ENCODE peak calls at places on chromosomes 7 and 10, in four cellular contexts. One of them, this sample, is unnamed.
A peak's percentile ranks its signal among the peaks of the same experiment; 100 is the strongest.

GRCh38 chr10:103394180-103394579 is 2.1 kb downstream of the ATP5MK start:
- DNase-seq in substantia nigra: no peak
- DNase-seq in activated CD8-positive, alpha-beta memory T cell treated with anti-CD3 and anti-CD28 coated beads for 48 hours: no peak
- DNase-seq in stimulated activated CD4-positive, alpha-beta T cell treated with anti-CD3 and anti-CD28 coated beads, Interleukin-12 subunit alpha, Interleukin-12 subunit beta, amount 100 ng/mL, for 4 hours: no peak
- DNase-seq in this sample: no peak

GRCh38 chr10:14673189-14673947 is 101.3 kb downstream of the FAM107B start:
- DNase-seq in stimulated activated CD4-positive, alpha-beta T cell treated with anti-CD3 and anti-CD28 coated beads, Interleukin-12 subunit alpha, Interleukin-12 subunit beta, amount 100 ng/mL, for 4 hours: no peak
- DNase-seq in activated CD8-positive, alpha-beta memory T cell treated with anti-CD3 and anti-CD28 coated beads for 48 hours: no peak
- DNase-seq in substantia nigra: no peak
- DNase-seq in this sample: no peak

GRCh38 chr10:25758511-25758910 is 175.5 kb upstream of the MYO3A start:
- DNase-seq in stimulated activated CD4-positive, alpha-beta T cell treated with anti-CD3 and anti-CD28 coated beads, Interleukin-12 subunit alpha, Interleukin-12 subunit beta, amount 100 ng/mL, for 4 hours: no peak
- DNase-seq in activated CD8-positive, alpha-beta memory T cell treated with anti-CD3 and anti-CD28 coated beads for 48 hours: no peak
- DNase-seq in substantia nigra: no peak
- DNase-seq in this sample: no peak

GRCh38 chr7:1967512-1968396 is 265.0 kb downstream of the MAD1L1 start:
- DNase-seq in activated CD8-positive, alpha-beta memory T cell treated with anti-CD3 and anti-CD28 coated beads for 48 hours: no peak
- DNase-seq in substantia nigra: no peak
- DNase-seq in stimulated activated CD4-positive, alpha-beta T cell treated with anti-CD3 and anti-CD28 coated beads, Interleukin-12 subunit alpha, Interleukin-12 subunit beta, amount 100 ng/mL, for 4 hours: no peak
- DNase-seq in this sample: peak; percentile 37

GRCh38 chr7:40715053-40715430 is 580.2 kb downstream of the SUGCT start:
- DNase-seq in stimulated activated CD4-positive, alpha-beta T cell treated with anti-CD3 and anti-CD28 coated beads, Interleukin-12 subunit alpha, Interleukin-12 subunit beta, amount 100 ng/mL, for 4 hours: no peak
- DNase-seq in activated CD8-positive, alpha-beta memory T cell treated with anti-CD3 and anti-CD28 coated beads for 48 hours: no peak
- DNase-seq in substantia nigra: no peak
- DNase-seq in this sample: no peak

GRCh38 chr10:122648599-122649428 is 50.8 kb downstream of the C10orf120 start:
- DNase-seq in activated CD8-positive, alpha-beta memory T cell treated with anti-CD3 and anti-CD28 coated beads for 48 hours: peak; percentile 2
- DNase-seq in stimulated activated CD4-positive, alpha-beta T cell treated with anti-CD3 and anti-CD28 coated beads, Interleukin-12 subunit alpha, Interleukin-12 subunit beta, amount 100 ng/mL, for 4 hours: peak; percentile 5
- DNase-seq in substantia nigra: peak; percentile 13
- DNase-seq in this sample: peak; percentile 57

GRCh38 chr7:121113288-121113687 is 124.8 kb downstream of the CPED1 start:
- DNase-seq in activated CD8-positive, alpha-beta memory T cell treated with anti-CD3 and anti-CD28 coated beads for 48 hours: no peak
- DNase-seq in stimulated activated CD4-positive, alpha-beta T cell treated with anti-CD3 and anti-CD28 coated beads, Interleukin-12 subunit alpha, Interleukin-12 subunit beta, amount 100 ng/mL, for 4 hours: no peak
- DNase-seq in substantia nigra: no peak
- DNase-seq in this sample: no peak

GRCh38 chr7:64308019-64308275 is 5.8 kb upstream of the ZNF736 start:
- DNase-seq in activated CD8-positive, alpha-beta memory T cell treated with anti-CD3 and anti-CD28 coated beads for 48 hours: no peak
- DNase-seq in substantia nigra: no peak
- DNase-seq in stimulated activated CD4-positive, alpha-beta T cell treated with anti-CD3 and anti-CD28 coated beads, Interleukin-12 subunit alpha, Interleukin-12 subunit beta, amount 100 ng/mL, for 4 hours: no peak
- DNase-seq in this sample: no peak

GRCh38 chr10:78672898-78673297 is 395.9 kb upstream of the ZMIZ1 start:
- DNase-seq in activated CD8-positive, alpha-beta memory T cell treated with anti-CD3 and anti-CD28 coated beads for 48 hours: no peak
- DNase-seq in substantia nigra: no peak
- DNase-seq in stimulated activated CD4-positive, alpha-beta T cell treated with anti-CD3 and anti-CD28 coated beads, Interleukin-12 subunit alpha, Interleukin-12 subunit beta, amount 100 ng/mL, for 4 hours: no peak
- DNase-seq in this sample: no peak

GRCh38 chr10:62830577-62831122 is 14.5 kb upstream of the EGR2 start:
- DNase-seq in substantia nigra: no peak
- DNase-seq in stimulated activated CD4-positive, alpha-beta T cell treated with anti-CD3 and anti-CD28 coated beads, Interleukin-12 subunit alpha, Interleukin-12 subunit beta, amount 100 ng/mL, for 4 hours: no peak
- DNase-seq in activated CD8-positive, alpha-beta memory T cell treated with anti-CD3 and anti-CD28 coated beads for 48 hours: no peak
- DNase-seq in this sample: no peak

GRCh38 chr7:85928500-85928899 is 715.2 kb upstream of the GRM3 start:
- DNase-seq in stimulated activated CD4-positive, alpha-beta T cell treated with anti-CD3 and anti-CD28 coated beads, Interleukin-12 subunit alpha, Interleukin-12 subunit beta, amount 100 ng/mL, for 4 hours: no peak
- DNase-seq in activated CD8-positive, alpha-beta memory T cell treated with anti-CD3 and anti-CD28 coated beads for 48 hours: no peak
- DNase-seq in substantia nigra: no peak
- DNase-seq in this sample: no peak

This sample was measured in lower lobe of right lung.